ENCODE peak calls at places on chromosomes 16 and 17, in ten cellular contexts. C is A549, T is sigmoid colon, G is H1, M is esophagus muscularis mucosa, B is tibial nerve, V is SK-N-SH, J is transverse colon, W is K562, P is stomach. H is an unnamed sample.

GRCh38 chr17:19716108-19717030 is at the start of gene SLC47A2:
- DNase-seq in C (no peak), T (peak; percentile 52), G (no peak), M (no peak), B (no peak), V (peak; percentile 64), J (no peak), W (no peak), P (no peak), H (no peak)

GRCh38 chr16:83046664-83047063 is 419.9 kb downstream of the CDH13 start:
- DNase-seq in C (no peak), T (no peak), G (no peak), M (no peak), B (no peak), V (no peak), J (no peak), W (no peak), P (no peak), H (no peak)

GRCh38 chr16:5028950-5029475 is 4.7 kb downstream of the NAGPA start:
- DNase-seq in C (no peak), T (no peak), G (no peak), M (no peak), B (no peak), V (no peak), J (no peak), W (no peak), P (no peak), H (no peak)

GRCh38 chr16:67884684-67885083 is at the start of gene NRN1L:
- DNase-seq in C (no peak), T (peak; percentile 98), G (peak; percentile 77), M (peak; percentile 95), B (peak; percentile 89), V (peak; percentile 99), J (peak; percentile 83), W (peak; percentile 95), P (peak; percentile 89), H (peak; percentile 93)

GRCh38 chr16:83109736-83110135 is 483.0 kb downstream of the CDH13 start:
- DNase-seq in C (no peak), T (no peak), G (no peak), M (no peak), B (no peak), V (no peak), J (no peak), W (no peak), P (no peak), H (no peak)

GRCh38 chr16:6211644-6212043 is 1114.0 kb upstream of the EEF2KMT start:
- DNase-seq in C (no peak), T (no peak), G (no peak), M (no peak), B (no peak), V (no peak), J (no peak), W (no peak), P (no peak), H (no peak)

GRCh38 chr16:65294154-65294553 is 172.3 kb upstream of the CDH11 start:
- DNase-seq in C (no peak), T (no peak), G (no peak), M (peak; percentile 45), B (no peak), V (no peak), J (no peak), W (no peak), P (no peak), H (no peak)

GRCh38 chr16:48687421-48688038 is 77.5 kb upstream of the N4BP1 start:
- DNase-seq in C (peak; percentile 83), T (no peak), G (no peak), M (peak; percentile 90), B (no peak), V (peak; percentile 68), J (peak; percentile 18), W (peak; percentile 71), P (peak; percentile 28), H (no peak)

GRCh38 chr17:59427996-59428395 is 96.5 kb downstream of the YPEL2 start:
- DNase-seq in C (no peak), T (peak; percentile 71), G (no peak), M (no peak), B (no peak), V (no peak), J (no peak), W (no peak), P (no peak), H (no peak)

GRCh38 chr16:86635181-86635580 is 56.8 kb downstream of the FOXL1 start:
- DNase-seq in C (no peak), T (no peak), G (no peak), M (no peak), B (no peak), V (no peak), J (no peak), W (no peak), P (no peak), H (no peak)

GRCh38 chr16:23026777-23027362 is 122.4 kb downstream of the USP31 start:
- DNase-seq in C (no peak), T (no peak), G (no peak), M (no peak), B (no peak), V (no peak), J (no peak), W (no peak), P (no peak), H (no peak)

GRCh38 chr17:5821057-5821456 is 236.7 kb upstream of the NLRP1 start:
- DNase-seq in C (no peak), T (no peak), G (no peak), M (peak; percentile 72), B (no peak), V (no peak), J (no peak), W (no peak), P (no peak), H (no peak)

GRCh38 chr17:6088141-6088540 is 18.0 kb downstream of the WSCD1 start:
- DNase-seq in C (no peak), T (no peak), G (no peak), M (no peak), B (no peak), V (no peak), J (no peak), W (no peak), P (no peak), H (no peak)

GRCh38 chr17:64694207-64694606 is 32.1 kb upstream of the SMURF2 start:
- DNase-seq in C (peak; percentile 66), T (no peak), G (no peak), M (no peak), B (no peak), V (no peak), J (peak; percentile 71), W (no peak), P (peak; percentile 87), H (no peak)

GRCh38 chr17:74981979-74982662 is 5.3 kb upstream of the CDR2L start:
- DNase-seq in C (peak; percentile 90), T (peak; percentile 85), G (no peak), M (no peak), B (peak; percentile 27), V (peak; percentile 99), J (peak; percentile 77), W (peak; percentile 88), P (peak; percentile 79), H (peak; percentile 83)

GRCh38 chr16:55367796-55368195 is 43.8 kb downstream of the IRX6 start:
- DNase-seq in C (no peak), T (no peak), G (no peak), M (no peak), B (no peak), V (no peak), J (no peak), W (no peak), P (no peak), H (no peak)

GRCh38 chr16:85924675-85925074 is 25.7 kb downstream of the IRF8 start:
- DNase-seq in C (no peak), T (no peak), G (no peak), M (no peak), B (no peak), V (no peak), J (no peak), W (no peak), P (no peak), H (no peak)

GRCh38 chr17:78716814-78717393 is 65.2 kb downstream of the CYTH1 start:
- DNase-seq in C (peak; percentile 85), T (peak; percentile 91), G (no peak), M (no peak), B (peak; percentile 58), V (peak; percentile 82), J (peak; percentile 81), W (no peak), P (peak; percentile 87), H (peak; percentile 90)
- H3K4me3 ChIP-seq in C (peak overlapping the region; percentile 42), T (peak overlapping the region; percentile 61), G (no peak overlapping the region), M (peak overlapping the region; percentile 62), B (peak overlapping the region; percentile 38), V (peak overlapping the region; percentile 58), J (peak overlapping the region; percentile 27), W (no peak overlapping the region), P (peak overlapping the region; percentile 48), H (peak overlapping the region; percentile 48)

GRCh38 chr16:46918400-46918799 is 34.2 kb downstream of the GPT2 start:
- DNase-seq in C (no peak), T (no peak), G (no peak), M (no peak), B (no peak), V (no peak), J (no peak), W (no peak), P (no peak), H (no peak)
- H3K27ac ChIP-seq in C (no peak overlapping the region), T (no peak overlapping the region), G (no peak overlapping the region), M (no peak overlapping the region), B (peak overlapping the region; percentile 70), V (no peak overlapping the region), J (no peak overlapping the region), W (no peak overlapping the region), P (peak overlapping the region; percentile 75), H (no peak overlapping the region)

GRCh38 chr17:17570798-17571716 is 20.5 kb downstream of the PEMT start:
- DNase-seq in C (no peak), T (no peak), G (no peak), M (no peak), B (no peak), V (no peak), J (no peak), W (no peak), P (peak; percentile 39), H (no peak)
- TF ChIP-seq EP300 in C (no peak), T (no peak), G (no peak), M (no peak), B (no peak), V (no peak), J (no peak), W (no peak), P (no peak), H (no peak)

DNA sequence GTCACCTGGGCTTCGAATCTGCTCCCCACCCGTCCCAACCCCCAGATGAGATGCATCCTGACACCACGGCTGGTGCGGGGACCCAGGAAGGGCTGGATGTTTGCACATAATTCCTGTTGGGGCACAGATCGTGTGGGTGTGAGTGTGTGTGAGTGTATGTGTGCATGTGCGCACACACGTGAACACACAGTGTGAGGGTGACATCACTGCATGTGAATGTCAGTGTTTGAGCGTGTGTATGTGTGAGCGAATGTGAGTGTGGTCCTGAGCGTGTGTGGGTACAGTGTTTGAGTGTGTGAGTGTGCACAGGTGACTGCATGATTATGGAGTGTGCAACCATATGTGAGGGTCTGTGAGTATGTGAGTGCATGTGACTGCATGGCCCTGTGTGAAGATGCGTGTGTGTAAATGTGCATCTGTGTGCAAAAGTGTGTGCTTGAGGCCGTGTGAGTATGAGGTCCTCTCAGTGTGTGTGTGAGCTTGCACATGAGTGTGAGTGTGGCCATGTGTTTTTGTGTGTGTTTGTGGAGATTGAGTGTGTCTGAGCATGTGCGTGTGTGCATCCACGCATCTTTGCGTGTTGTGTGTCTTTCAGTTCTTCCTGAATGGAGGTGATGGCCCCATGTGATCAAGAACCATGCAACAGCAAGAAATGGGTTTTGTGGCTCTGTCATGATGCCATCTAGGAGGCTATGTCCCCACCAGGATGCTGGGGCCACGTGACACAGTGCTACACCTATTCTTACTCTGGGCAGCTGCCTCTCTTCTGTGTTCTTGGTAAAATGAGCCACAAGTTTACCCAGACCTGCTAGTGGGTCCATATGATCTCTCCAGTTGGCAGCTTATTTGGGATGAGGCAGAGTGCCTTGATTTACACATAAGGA is 70.5 kb upstream of the GCSH start:
- DNase-seq in C (no peak), T (no peak), G (no peak), M (no peak), B (no peak), V (no peak), J (no peak), W (no peak), P (no peak), H (no peak)
- H3K4me3 ChIP-seq in C (no peak overlapping the region), T (no peak overlapping the region), G (no peak overlapping the region), M (no peak overlapping the region), B (no peak overlapping the region), V (no peak overlapping the region), J (no peak overlapping the region), W (no peak overlapping the region), P (no peak overlapping the region), H (no peak overlapping the region)

H was measured in suprapubic skin.